ENCODE peak calls at places on chromosomes 7 and 10, in seven cellular contexts. R is esophagus muscularis mucosa, G is body of pancreas, K is heart right ventricle, P is tibial artery, H is keratinocyte, F is A673. N is an unnamed sample.

GRCh38 chr7:158442260-158442659 is 145.4 kb downstream of the PTPRN2 start:
- DNase-seq in F (no peak), P (no peak), H (no peak), K (no peak), R (no peak), G (no peak), N (no peak)

GRCh38 chr10:124703778-124704427 is 40.3 kb downstream of the FAM53B start:
- DNase-seq in F (no peak), P (peak), R (peak), G (peak), H (no peak), K (peak), N (no peak)

GRCh38 chr10:119235381-119235780 is 28.0 kb downstream of the GRK5 start:
- DNase-seq in H (no peak), P (no peak), F (peak), K (peak), G (no peak), R (no peak), N (no peak)

GRCh38 chr10:119493155-119493554 is 49.4 kb downstream of the RGS10 start:
- DNase-seq in R (no peak), H (no peak), F (no peak), G (no peak), P (no peak), K (no peak), N (no peak)

GRCh38 chr10:122051609-122052385 is 62.8 kb downstream of the TACC2 start:
- DNase-seq in P (peak), G (peak), R (no peak), H (peak), F (peak), K (peak), N (no peak)

GRCh38 chr7:128201067-128201689 is 39.9 kb upstream of the LEP start:
- DNase-seq in R (no peak), G (no peak), P (no peak), K (no peak), F (no peak), H (no peak), N (no peak)

GRCh38 chr10:76939862-76940495 is 697.6 kb downstream of the KCNMA1 start:
- DNase-seq in H (no peak), R (no peak), K (no peak), F (no peak), G (no peak), P (no peak), N (no peak)

GRCh38 chr7:102875700-102876192 is 37.1 kb upstream of the LRRC17 start:
- DNase-seq in F (peak), P (no peak), K (no peak), H (peak), R (no peak), G (no peak), N (peak)

GRCh38 chr10:97499561-97500296 is 1.0 kb downstream of the UBTD1 start:
- DNase-seq in R (peak), H (no peak), G (peak), F (peak), P (peak), K (peak), N (no peak)

GRCh38 chr10:69901022-69901421 is 99.3 kb downstream of the COL13A1 start:
- DNase-seq in R (no peak), H (no peak), K (no peak), G (no peak), P (no peak), F (no peak), N (no peak)

GRCh38 chr7:149261321-149261828 is 621 bp upstream of the ZNF783 start:
- DNase-seq in K (no peak), F (peak), R (no peak), P (no peak), G (no peak), H (no peak), N (no peak)

GRCh38 chr10:24722676-24723385 is 856 bp downstream of the ARHGAP21 start:
- DNase-seq in P (peak), K (peak), H (no peak), F (peak), G (peak), R (no peak), N (no peak)

GRCh38 chr10:102624094-102624493 is 20.2 kb upstream of the TRIM8 start:
- DNase-seq in F (no peak), P (no peak), R (no peak), H (no peak), G (no peak), K (no peak), N (no peak)

GRCh38 chr7:50502001-50502684 is 52.0 kb upstream of the FIGNL1 start:
- DNase-seq in H (peak), F (no peak), R (no peak), G (peak), K (peak), P (peak), N (peak)

GRCh38 chr7:135706858-135707569 is 21.0 kb downstream of the SLC13A4 start:
- DNase-seq in G (no peak), K (no peak), H (no peak), F (no peak), R (no peak), P (no peak), N (peak)

GRCh38 chr10:123890246-123890645 is 1.4 kb downstream of the CPXM2 start:
- DNase-seq in P (peak), G (no peak), K (no peak), F (no peak), R (no peak), H (no peak), N (no peak)

GRCh38 chr7:129989466-129989865 is 36.7 kb upstream of the UBE2H start:
- DNase-seq in P (no peak), H (no peak), R (no peak), G (peak), K (no peak), F (peak), N (no peak)

GRCh38 chr7:108972009-108972408 is 402.3 kb downstream of the DNAJB9 start:
- DNase-seq in R (no peak), K (no peak), P (no peak), F (no peak), G (peak), H (no peak), N (no peak)

GRCh38 chr10:132685921-132686680 is 99.8 kb downstream of the NKX6-2 start:
- DNase-seq in K (no peak), P (peak), R (no peak), F (no peak), H (no peak), G (peak), N (no peak)

GRCh38 chr10:14617850-14618249 is 156.8 kb downstream of the FAM107B start:
- DNase-seq in R (no peak), K (no peak), P (no peak), H (no peak), F (peak), G (no peak), N (no peak)

GRCh38 chr7:140127360-140128127 is 49.2 kb downstream of the KDM7A start:
- DNase-seq in K (no peak), G (no peak), R (no peak), H (no peak), F (no peak), P (no peak), N (no peak)

GRCh38 chr7:146956323-146956722 is 839.7 kb downstream of the CNTNAP2 start:
- DNase-seq in R (no peak), K (no peak), G (no peak), H (no peak), P (no peak), F (peak), N (no peak)

GRCh38 chr10:19977097-19977521 is 160.9 kb downstream of the PLXDC2 start:
- DNase-seq in K (no peak), P (no peak), F (no peak), H (no peak), R (no peak), G (no peak), N (no peak)

GRCh38 chr10:132337019-132337418 is 5.0 kb downstream of the LRRC27 start:
- DNase-seq in G (no peak), K (no peak), R (no peak), F (no peak), P (no peak), H (no peak), N (no peak)

GRCh38 chr7:124202546-124202945 is 169.7 kb upstream of the TMEM229A start:
- DNase-seq in R (no peak), K (no peak), H (no peak), G (no peak), P (no peak), F (no peak), N (no peak)

GRCh38 chr10:98510412-98510995 is 63.8 kb upstream of the HPS1 start:
- DNase-seq in G (no peak), R (no peak), K (no peak), H (no peak), F (no peak), P (no peak), N (no peak)

GRCh38 chr10:61170594-61170993 is 226.6 kb upstream of the RHOBTB1 start:
- DNase-seq in P (no peak), R (no peak), G (no peak), H (no peak), K (no peak), F (no peak), N (no peak)

GRCh38 chr10:86449926-86450558 is 71.5 kb downstream of the WAPL start:
- DNase-seq in F (no peak), K (no peak), P (no peak), G (no peak), H (no peak), R (no peak), N (no peak)
- H3K27ac ChIP-seq in F (no peak), K (no peak), P (no peak), G (no peak), H (no peak), R (no peak), N (no peak)

GRCh38 chr10:112286837-112287818 is 3.9 kb downstream of the TECTB start:
- DNase-seq in H (no peak), K (no peak), F (no peak), G (no peak), R (no peak), P (no peak), N (no peak)
- H3K27ac ChIP-seq in H (no peak), K (peak), F (no peak), G (no peak), R (no peak), P (no peak), N (no peak)

GRCh38 chr10:17229016-17229716 is 1.1 kb downstream of the VIM start:
- DNase-seq in G (peak), H (no peak), K (peak), F (peak), R (peak), P (peak), N (no peak)
- H3K27ac ChIP-seq in G (peak), H (peak), K (peak), F (peak), R (peak), P (peak), N (peak)

GRCh38 chr10:22250897-22251605 is 33.2 kb upstream of the EBLN1 start:
- DNase-seq in R (no peak), F (peak), P (no peak), G (no peak), H (no peak), K (no peak), N (no peak)

GRCh38 chr10:22246680-22247391 is 29.0 kb upstream of the EBLN1 start:
- DNase-seq in R (no peak), K (no peak), G (no peak), H (peak), F (peak), P (no peak), N (peak)

GRCh38 chr10:22244855-22245254 is 27.0 kb upstream of the EBLN1 start:
- DNase-seq in H (no peak), P (no peak), G (no peak), F (no peak), R (no peak), K (no peak), N (no peak)

GRCh38 chr10:22245567-22245966 is 27.8 kb upstream of the EBLN1 start:
- DNase-seq in K (no peak), P (no peak), H (peak), R (no peak), G (no peak), F (no peak), N (no peak)

DNA sequence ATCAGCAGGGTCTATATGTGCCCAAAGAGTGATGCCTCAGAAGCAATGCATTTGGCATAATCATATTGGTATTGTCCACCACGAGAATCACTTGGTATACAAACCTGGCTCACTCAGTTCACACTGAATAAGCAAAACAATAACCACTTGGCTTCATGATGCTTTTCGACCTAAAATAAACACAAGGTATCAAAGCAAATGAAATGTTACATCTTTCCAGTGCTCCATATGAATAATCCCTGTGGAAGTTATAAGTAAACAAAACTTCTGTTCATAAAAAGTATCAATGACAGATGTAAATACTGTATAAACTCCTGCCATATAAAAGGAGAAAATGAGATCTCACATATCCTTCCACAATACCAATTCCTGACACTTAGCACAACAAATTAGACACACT is 29.8 kb upstream of the EBLN1 start:
- DNase-seq in F (no peak), H (no peak), K (no peak), G (no peak), P (no peak), R (no peak), N (no peak)
- H3K27ac ChIP-seq in F (no peak), H (peak), K (no peak), G (no peak), P (no peak), R (no peak), N (peak)

GRCh38 chr7:22858274-22858639 is 35.6 kb upstream of the TOMM7 start:
- DNase-seq in F (no peak), R (no peak), P (no peak), K (no peak), H (no peak), G (no peak), N (no peak)

GRCh38 chr7:22860784-22861482 is 38.3 kb upstream of the TOMM7 start:
- DNase-seq in F (peak), H (no peak), R (no peak), P (no peak), G (no peak), K (no peak), N (no peak)

GRCh38 chr7:22860337-22860736 is 37.7 kb upstream of the TOMM7 start:
- DNase-seq in P (no peak), K (no peak), R (no peak), G (no peak), H (no peak), F (no peak), N (no peak)

GRCh38 chr7:22858640-22859561 is 36.3 kb upstream of the TOMM7 start:
- DNase-seq in H (peak), K (no peak), G (no peak), F (peak), R (no peak), P (no peak), N (peak)

GRCh38 chr7:22859676-22860290 is 37.1 kb upstream of the TOMM7 start:
- DNase-seq in R (no peak), K (no peak), F (no peak), H (peak), G (no peak), P (no peak), N (peak)
- H3K27ac ChIP-seq in R (peak), K (no peak), F (peak), H (peak), G (peak), P (peak), N (peak)

GRCh38 chr7:20201380-20201779 is 15.8 kb downstream of the MACC1 start:
- DNase-seq in P (no peak), K (no peak), R (no peak), G (no peak), F (no peak), H (no peak), N (no peak)
- H3K27ac ChIP-seq in P (no peak), K (no peak), R (no peak), G (peak), F (no peak), H (no peak), N (peak)

DNA sequence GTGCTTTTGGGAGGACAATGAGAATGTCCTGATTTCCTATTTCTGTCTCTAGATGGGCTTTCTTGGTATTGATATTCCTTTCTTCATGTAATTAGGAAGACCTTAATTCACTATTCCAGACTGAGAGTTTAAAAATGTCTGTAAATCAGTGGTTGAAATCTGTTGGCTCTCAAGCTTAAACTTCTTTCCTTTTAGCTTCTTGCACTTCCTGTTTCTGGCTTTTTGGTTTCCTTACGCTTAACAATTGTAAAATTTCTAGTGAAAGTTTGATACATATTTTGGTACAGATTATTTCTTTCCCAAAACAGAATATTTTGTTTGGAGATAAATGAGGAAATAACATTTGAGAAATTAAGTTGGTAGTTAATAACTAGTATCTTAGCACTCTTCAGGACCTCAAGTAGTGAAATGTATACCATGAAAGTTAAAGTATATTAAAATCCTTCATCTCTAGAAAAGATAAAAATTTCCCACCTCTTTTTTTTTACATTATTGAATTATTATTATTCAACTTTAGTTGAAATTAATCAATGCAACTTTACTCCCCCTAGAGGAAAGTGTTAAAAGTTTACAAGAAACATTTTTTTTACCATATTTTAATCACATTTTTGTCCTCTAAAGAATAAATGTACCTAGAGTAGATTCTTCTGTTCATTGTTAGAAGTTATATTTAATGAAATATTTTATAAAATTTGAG is 137.2 kb downstream of the PHTF2 start:
- DNase-seq in F (peak), H (no peak), P (no peak), R (no peak), G (no peak), K (no peak), N (no peak)
- H3K27ac ChIP-seq in F (no peak), H (no peak), P (no peak), R (no peak), G (no peak), K (no peak), N (no peak)

N was measured in epithelial cell of prostate.